ENCODE peak calls at places on chromosomes 7 and 10, in six cellular contexts. B is transverse colon, R is ovary, X is A549, S is suprapubic skin, V is K562. I is an unnamed sample.

GRCh38 chr7:54839538-54840213 is 80.7 kb upstream of the SEC61G start:
- DNase-seq in B (peak; percentile 35), R (peak; percentile 33), X (peak; percentile 81), S (peak; percentile 86), V (peak; percentile 11), I (peak; percentile 65)

GRCh38 chr7:44213206-44213871 is 12.6 kb downstream of the YKT6 start:
- DNase-seq in B (no peak), R (no peak), X (no peak), S (peak; percentile 51), V (no peak), I (no peak)

GRCh38 chr7:74174606-74175082 is 488 bp downstream of the EIF4H start:
- DNase-seq in B (peak; percentile 48), R (peak; percentile 41), X (peak; percentile 45), S (peak; percentile 78), V (peak; percentile 76), I (no peak)

GRCh38 chr7:125358551-125359167 is 429.0 kb upstream of the POT1 start:
- DNase-seq in B (no peak), R (no peak), X (no peak), S (no peak), V (no peak), I (no peak)

GRCh38 chr10:9579110-9579705 is 1438.5 kb upstream of the CELF2 start:
- DNase-seq in B (no peak), R (no peak), X (no peak), S (no peak), V (no peak), I (no peak)

GRCh38 chr7:91109200-91109599 is 155.0 kb upstream of the FZD1 start:
- DNase-seq in B (no peak), R (no peak), X (no peak), S (no peak), V (no peak), I (no peak)

GRCh38 chr7:130420943-130421578 is 19.8 kb downstream of the CEP41 start:
- DNase-seq in B (no peak), R (no peak), X (no peak), S (no peak), V (no peak), I (no peak)

GRCh38 chr7:121180436-121181063 is 148.2 kb upstream of the WNT16 start:
- DNase-seq in B (no peak), R (no peak), X (no peak), S (no peak), V (no peak), I (no peak)

GRCh38 chr10:130714700-130715467 is 578.7 kb downstream of the GLRX3 start:
- DNase-seq in B (no peak), R (no peak), X (no peak), S (no peak), V (no peak), I (no peak)
- TF ChIP-seq EP300 in B (no peak), R (no peak), X (no peak), S (no peak), V (no peak), I (no peak)

GRCh38 chr7:57769958-57770357 is 320.0 kb downstream of the ZNF716 start:
- DNase-seq in B (no peak), R (no peak), X (no peak), S (no peak), V (no peak), I (no peak)
- H3K9me3 ChIP-seq in B (no peaks in the 10 kb centered on the region), R (no peaks in the 10 kb centered on the region), X (no peaks in the 10 kb centered on the region), S (peaks cover 8% of the 10 kb centered on the region), V (no peaks in the 10 kb centered on the region), I (no peaks in the 10 kb centered on the region)

GRCh38 chr10:103373544-103373943 is 5.8 kb downstream of the TAF5 start:
- DNase-seq in B (no peak), R (no peak), X (no peak), S (no peak), V (no peak), I (no peak)
- TF ChIP-seq EP300 in B (no peak), R (no peak), X (no peak), S (no peak), V (no peak), I (no peak)

GRCh38 chr10:120945801-120946302 is 94.7 kb downstream of the WDR11 start:
- DNase-seq in B (peak; percentile 25), R (peak; percentile 22), X (peak; percentile 9), S (no peak), V (no peak), I (no peak)
- H3K9me3 ChIP-seq in B (no peaks in the 10 kb centered on the region), R (no peaks in the 10 kb centered on the region), X (peaks cover 3% of the 10 kb centered on the region), S (no peaks in the 10 kb centered on the region), V (no peaks in the 10 kb centered on the region), I (no peaks in the 10 kb centered on the region)